ENCODE peak calls at places on chromosome 6, in six cellular contexts. L is HFFc6; J is activated naive CD8-positive, alpha-beta T cell treated with anti-CD3 and anti-CD28 coated beads, Interleukin-2, amount 50 U/mL, for 16 hours; C is left ventricle myocardium inferior; H is ACHN; O is mesendoderm. Z is an unnamed sample.

GRCh38 chr6:37648465-37649330 is 49.0 kb downstream of the MDGA1 start:
- DNase-seq in H (no peak), C (no peak), L (no peak), O (peak; percentile 98), J (no peak), Z (peak; percentile 73)

GRCh38 chr6:84093405-84094049 is 60.0 kb downstream of the MRAP2 start:
- DNase-seq in J (no peak), O (peak; percentile 54), H (no peak), C (no peak), L (no peak), Z (no peak)

GRCh38 chr6:144149894-144150672 is at the start of gene STX11:
- DNase-seq in J (peak; percentile 46), C (peak; percentile 81), H (peak; percentile 59), L (peak; percentile 1), O (peak; percentile 69), Z (peak; percentile 89)

GRCh38 chr6:168124161-168124560 is 45.1 kb upstream of the FRMD1 start:
- DNase-seq in O (no peak), H (no peak), J (no peak), L (no peak), C (no peak), Z (no peak)

GRCh38 chr6:148069256-148069655 is 273.4 kb upstream of the SASH1 start:
- DNase-seq in J (no peak), H (no peak), O (no peak), L (no peak), C (no peak), Z (no peak)

GRCh38 chr6:27375613-27376079 is 12.9 kb upstream of the ZNF391 start:
- DNase-seq in L (no peak), O (peak; percentile 70), J (no peak), H (no peak), C (no peak), Z (no peak)

GRCh38 chr6:33976425-33977360 is 169.2 kb downstream of the GRM4 start:
- DNase-seq in H (no peak), O (no peak), J (no peak), C (no peak), L (no peak), Z (peak; percentile 8)

GRCh38 chr6:68233623-68234022 is 401.5 kb upstream of the ADGRB3 start:
- DNase-seq in H (no peak), L (no peak), J (no peak), O (no peak), C (no peak), Z (no peak)

GRCh38 chr6:111565316-111566221 is 40.1 kb downstream of the TRAF3IP2 start:
- DNase-seq in C (no peak), H (peak; percentile 25), J (no peak), L (no peak), O (peak; percentile 81), Z (no peak)

GRCh38 chr6:124962617-124963415 is 579 bp downstream of the RNF217 start:
- DNase-seq in C (peak; percentile 33), H (peak; percentile 40), J (no peak), L (peak; percentile 7), O (peak; percentile 75), Z (peak; percentile 66)

GRCh38 chr6:156595481-156595880 is 181.7 kb upstream of the ARID1B start:
- DNase-seq in O (no peak), H (no peak), J (no peak), L (no peak), C (no peak), Z (no peak)

GRCh38 chr6:152441892-152442291 is 195.3 kb downstream of the SYNE1 start:
- DNase-seq in C (no peak), J (no peak), O (no peak), H (no peak), L (no peak), Z (no peak)

GRCh38 chr6:30782425-30783014 is 38.2 kb upstream of the IER3 start:
- DNase-seq in H (peak; percentile 22), L (peak; percentile 81), O (no peak), C (no peak), J (no peak), Z (peak; percentile 63)

GRCh38 chr6:112007805-112008204 is 46.1 kb upstream of the CCN6 start:
- DNase-seq in J (no peak), L (peak; percentile 19), C (no peak), O (no peak), H (no peak), Z (peak; percentile 40)

GRCh38 chr6:35299674-35300073 is 2.1 kb downstream of the DEF6 start:
- DNase-seq in L (no peak), J (no peak), H (no peak), O (no peak), C (peak; percentile 39), Z (no peak)

GRCh38 chr6:105388392-105388791 is 14.5 kb downstream of the PREP start:
- DNase-seq in O (no peak), C (no peak), J (no peak), L (no peak), H (no peak), Z (no peak)

GRCh38 chr6:122696079-122696478 is 83.4 kb upstream of the FABP7 start:
- DNase-seq in L (peak; percentile 12), J (no peak), C (no peak), O (peak; percentile 64), H (peak; percentile 6), Z (no peak)

GRCh38 chr6:37612475-37612874 is 85.2 kb downstream of the MDGA1 start:
- DNase-seq in O (no peak), H (no peak), J (no peak), C (no peak), L (peak; percentile 36), Z (peak; percentile 45)

GRCh38 chr6:125810435-125810834 is 19.7 kb downstream of the NCOA7 start:
- DNase-seq in H (no peak), L (no peak), O (no peak), C (no peak), J (no peak), Z (no peak)

GRCh38 chr6:169317441-169318202 is 64.0 kb upstream of the THBS2 start:
- DNase-seq in C (no peak), H (no peak), L (no peak), O (no peak), J (no peak), Z (no peak)

GRCh38 chr6:122495612-122496011 is 24.0 kb upstream of the SERINC1 start:
- DNase-seq in O (no peak), J (no peak), L (no peak), H (no peak), C (no peak), Z (no peak)

GRCh38 chr6:42404494-42404893 is 47.2 kb downstream of the TRERF1 start:
- DNase-seq in H (no peak), C (no peak), L (peak; percentile 76), J (no peak), O (peak; percentile 90), Z (peak; percentile 65)

Z was measured in AG20443.